ENCODE peak calls at places on chromosomes 2 and 18, in ten cellular contexts. A is GM23338, Z is uterus, U is prostate gland, Y is transverse colon, I is body of pancreas, P is heart right ventricle, F is K562, M is testis, L is heart left ventricle. X is an unnamed sample.

GRCh38 chr18:37430346-37431076 is 135.1 kb downstream of the CELF4 start:
- DNase-seq in A (peak; percentile 80), Z (no peak), U (no peak), Y (no peak), I (no peak), P (no peak), F (peak; percentile 27), M (no peak), L (no peak), X (no peak)

GRCh38 chr2:74425523-74425922 is 4.0 kb downstream of the WDR54 start:
- DNase-seq in A (no peak), Z (peak; percentile 11), U (no peak), Y (no peak), I (no peak), P (no peak), F (no peak), M (no peak), L (no peak), X (peak; percentile 84)

GRCh38 chr2:211401328-211401727 is 844.9 kb downstream of the CPS1 start:
- DNase-seq in A (no peak), Z (no peak), U (no peak), Y (no peak), I (no peak), P (no peak), F (no peak), M (no peak), L (no peak), X (no peak)

GRCh38 chr2:8662239-8662879 is 19.5 kb upstream of the ID2 start:
- DNase-seq in A (no peak), Z (no peak), U (no peak), Y (no peak), I (no peak), P (no peak), F (peak; percentile 59), M (no peak), L (no peak), X (no peak)

GRCh38 chr2:223050900-223051299 is 1.1 kb upstream of the KCNE4 start:
- DNase-seq in A (no peak), Z (no peak), U (no peak), Y (no peak), I (no peak), P (no peak), F (no peak), M (peak; percentile 18), L (peak; percentile 27), X (no peak)

GRCh38 chr2:216858312-216858711 is 1.6 kb downstream of the TNP1 start:
- DNase-seq in A (no peak), Z (no peak), U (no peak), Y (no peak), I (no peak), P (no peak), F (no peak), M (no peak), L (no peak), X (no peak)

GRCh38 chr2:915979-916378 is 34.7 kb upstream of the SNTG2 start:
- DNase-seq in A (no peak), Z (no peak), U (no peak), Y (no peak), I (no peak), P (no peak), F (no peak), M (no peak), L (no peak), X (no peak)

GRCh38 chr2:20592106-20593071 is 58.5 kb downstream of the HS1BP3 start:
- DNase-seq in A (peak; percentile 38), Z (peak; percentile 19), U (no peak), Y (peak; percentile 5), I (no peak), P (peak; percentile 4), F (peak; percentile 43), M (no peak), L (no peak), X (no peak)

GRCh38 chr2:238561230-238561629 is 134.5 kb downstream of the ASB1 start:
- DNase-seq in A (no peak), Z (no peak), U (no peak), Y (no peak), I (no peak), P (no peak), F (no peak), M (no peak), L (no peak), X (no peak)

GRCh38 chr18:3454365-3455089 is 4.6 kb downstream of the TGIF1 start:
- DNase-seq in A (peak; percentile 84), Z (no peak), U (peak; percentile 47), Y (peak; percentile 39), I (peak; percentile 59), P (no peak), F (peak; percentile 58), M (peak; percentile 71), L (no peak), X (no peak)

GRCh38 chr2:207767461-207768167 is 2.1 kb downstream of the FZD5 start:
- DNase-seq in A (peak; percentile 78), Z (peak; percentile 29), U (peak; percentile 67), Y (peak; percentile 79), I (peak; percentile 59), P (peak; percentile 45), F (no peak), M (peak; percentile 29), L (peak; percentile 62), X (no peak)

GRCh38 chr2:103152556-103152955 is 390.7 kb downstream of the TMEM182 start:
- DNase-seq in A (no peak), Z (no peak), U (no peak), Y (no peak), I (no peak), P (no peak), F (no peak), M (no peak), L (no peak), X (no peak)

GRCh38 chr18:42183746-42184145 is 228.7 kb downstream of the PIK3C3 start:
- DNase-seq in A (no peak), Z (no peak), U (no peak), Y (no peak), I (no peak), P (no peak), F (no peak), M (no peak), L (no peak), X (no peak)

GRCh38 chr2:65130440-65131175 is 702 bp upstream of the RAB1A start:
- DNase-seq in A (no peak), Z (no peak), U (peak; percentile 9), Y (no peak), I (no peak), P (no peak), F (peak; percentile 94), M (no peak), L (no peak), X (no peak)

DNA sequence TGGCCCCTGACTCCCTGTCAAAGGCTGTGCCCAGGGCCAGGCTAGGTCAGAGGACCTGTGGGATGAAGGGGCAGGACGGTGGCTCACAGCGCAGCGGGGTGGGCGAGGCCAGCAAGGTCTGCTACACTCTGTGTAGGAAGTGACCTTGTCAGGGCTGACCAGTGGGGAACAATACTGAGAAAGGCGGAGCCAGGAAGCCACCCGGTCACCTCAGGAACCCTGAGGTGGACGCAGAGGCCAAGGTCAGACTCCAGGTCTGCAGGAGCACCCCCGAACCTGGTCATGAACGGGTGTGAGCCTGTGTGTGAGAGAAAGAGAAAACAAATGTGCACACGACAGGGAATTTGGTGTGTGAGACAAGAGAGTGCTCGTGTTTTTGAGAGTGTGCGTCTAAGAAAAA is 72.3 kb downstream of the SMAD7 start:
- DNase-seq in A (no peak), Z (no peak), U (no peak), Y (no peak), I (no peak), P (no peak), F (peak; percentile 52), M (no peak), L (no peak), X (no peak)
- TF ChIP-seq CTCF in A (no peak), Z (no peak), U (no peak), Y (no peak), I (no peak), P (no peak), F (no peak), M (no peak), L (no peak), X (no peak)

GRCh38 chr2:172101008-172101706 is 1.5 kb downstream of the DLX2 start:
- DNase-seq in A (peak; percentile 58), Z (no peak), U (no peak), Y (no peak), I (no peak), P (no peak), F (no peak), M (no peak), L (no peak), X (no peak)

GRCh38 chr2:172103471-172104292 is 982 bp upstream of the DLX2 start:
- DNase-seq in A (peak; percentile 88), Z (peak; percentile 48), U (peak; percentile 55), Y (peak; percentile 83), I (peak; percentile 80), P (peak; percentile 84), F (peak; percentile 91), M (peak; percentile 92), L (peak; percentile 77), X (peak; percentile 84)

GRCh38 chr2:172102858-172103359 is at the start of gene DLX2:
- DNase-seq in A (peak; percentile 98), Z (peak; percentile 40), U (peak; percentile 63), Y (peak; percentile 86), I (peak; percentile 85), P (peak; percentile 73), F (peak; percentile 96), M (peak; percentile 92), L (peak; percentile 82), X (peak; percentile 90)

GRCh38 chr2:172101707-172102158 is 967 bp downstream of the DLX2 start:
- DNase-seq in A (peak; percentile 70), Z (no peak), U (no peak), Y (no peak), I (no peak), P (no peak), F (no peak), M (no peak), L (no peak), X (no peak)

GRCh38 chr2:172102159-172102857 is 392 bp downstream of the DLX2 start:
- DNase-seq in A (no peak), Z (no peak), U (no peak), Y (no peak), I (no peak), P (no peak), F (no peak), M (no peak), L (no peak), X (peak; percentile 78)
- H3K4me1 ChIP-seq in A (peaks cover 47% of the 10 kb centered on the region), Z (peaks cover 9% of the 10 kb centered on the region), U (peaks cover 7% of the 10 kb centered on the region), Y (peaks cover 20% of the 10 kb centered on the region), I (peaks cover 61% of the 10 kb centered on the region), P (peaks cover 78% of the 10 kb centered on the region), F (peaks cover 70% of the 10 kb centered on the region), M (peaks cover 23% of the 10 kb centered on the region), L (peaks cover 21% of the 10 kb centered on the region), X (peaks cover 24% of the 10 kb centered on the region)

DNA sequence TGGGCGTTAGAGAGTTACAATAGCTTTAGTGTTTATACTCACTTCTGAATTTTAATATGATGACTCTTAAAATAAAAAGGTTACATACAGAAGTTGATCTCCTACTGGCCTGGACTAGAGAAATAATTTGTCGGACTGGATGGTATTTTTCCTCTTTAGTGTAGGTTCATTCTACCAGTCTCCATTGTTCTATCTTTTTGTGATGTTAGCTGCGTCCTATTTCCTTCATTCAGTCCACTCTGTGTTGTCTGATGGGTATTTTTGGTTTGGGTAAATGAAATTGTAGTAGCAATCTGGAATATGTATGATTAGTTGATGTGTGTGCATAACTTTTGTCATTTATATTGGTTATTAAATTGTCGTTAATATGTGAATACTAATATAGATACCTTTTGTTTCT is 5.3 kb downstream of the DDX1 start:
- DNase-seq in A (no peak), Z (no peak), U (no peak), Y (no peak), I (no peak), P (no peak), F (no peak), M (no peak), L (no peak), X (no peak)
- H3K4me3 ChIP-seq in A (no peak overlapping the region), Z (no peak overlapping the region), U (no peak overlapping the region), Y (no peak overlapping the region), I (no peak overlapping the region), P (no peak overlapping the region), F (no peak overlapping the region), M (no peak overlapping the region), L (no peak overlapping the region), X (no peak overlapping the region)

GRCh38 chr2:236177967-236178909 is 10.1 kb upstream of the GBX2 start:
- DNase-seq in A (peak; percentile 85), Z (no peak), U (no peak), Y (peak; percentile 58), I (peak; percentile 47), P (peak; percentile 66), F (peak; percentile 74), M (peak; percentile 83), L (peak; percentile 60), X (no peak)
- TF ChIP-seq CTCF in A (peak; percentile 66), Z (peak; percentile 45), U (peak; percentile 53), Y (peak; percentile 75), I (peak; percentile 45), P (peak; percentile 69), F (peak; percentile 48), M (peak; percentile 81), L (peak; percentile 62), X (peak; percentile 88)